ENCODE peak calls at places on chromosomes 2 and 18, in ten cellular contexts. G, A, V, N, R, C, B, U, W and P are unnamed samples.

GRCh38 chr18:9941108-9941507 is 27.3 kb downstream of the VAPA start:
- DNase-seq in N (no peak), A (no peak), U (no peak), G (no peak), W (no peak), V (no peak), R (no peak), C (no peak), B (no peak), P (no peak)

GRCh38 chr18:3665780-3666525 is 216.0 kb downstream of the TGIF1 start:
- DNase-seq in V (peak), W (peak), C (peak), N (peak), U (peak), R (peak), B (peak), A (peak), G (peak), P (peak)

GRCh38 chr2:235501663-235502009 is 7.8 kb downstream of the AGAP1 start:
- DNase-seq in A (no peak), N (no peak), C (no peak), B (no peak), R (no peak), U (no peak), G (peak), V (no peak), W (no peak), P (no peak)

GRCh38 chr2:237025090-237025865 is 60.4 kb upstream of the COPS8 start:
- DNase-seq in W (peak), U (peak), G (no peak), A (no peak), B (peak), R (no peak), V (peak), N (peak), C (peak), P (no peak)

GRCh38 chr2:234771985-234772774 is 179.6 kb upstream of the SH3BP4 start:
- DNase-seq in A (no peak), N (no peak), C (no peak), V (no peak), R (no peak), B (peak), G (no peak), U (peak), W (peak), P (no peak)

GRCh38 chr2:240996161-240996833 is 2.1 kb upstream of the SNED1 start:
- DNase-seq in G (no peak), B (no peak), R (peak), U (no peak), W (no peak), C (no peak), V (peak), N (no peak), A (no peak), P (no peak)

GRCh38 chr2:1653137-1653789 is 91.1 kb downstream of the PXDN start:
- DNase-seq in N (peak), R (no peak), G (no peak), V (peak), B (peak), W (peak), C (peak), A (no peak), U (peak), P (no peak)

GRCh38 chr2:127104881-127105655 is 1.9 kb downstream of the BIN1 start:
- DNase-seq in B (no peak), R (no peak), A (no peak), U (no peak), W (peak), C (no peak), V (no peak), N (no peak), G (peak), P (no peak)

GRCh38 chr2:64787019-64787365 is 133.3 kb upstream of the SERTAD2 start:
- DNase-seq in B (no peak), N (no peak), A (no peak), C (no peak), V (no peak), U (no peak), W (no peak), R (no peak), G (no peak), P (no peak)

GRCh38 chr18:11665146-11665545 is 23.9 kb upstream of the GNAL start:
- DNase-seq in V (no peak), A (no peak), R (no peak), G (no peak), B (no peak), N (no peak), C (no peak), W (no peak), U (no peak), P (no peak)

GRCh38 chr18:46338213-46338612 is 234.0 kb downstream of the HAUS1 start:
- DNase-seq in C (no peak), N (no peak), G (peak), B (no peak), A (peak), V (no peak), W (no peak), R (peak), U (no peak), P (no peak)
- H3K4me3 ChIP-seq in C (no peak), N (no peak), G (peak), B (no peak), A (no peak), V (no peak), W (no peak), R (no peak), U (no peak), P (no peak)

GRCh38 chr18:73715228-73715670 is 432.4 kb downstream of the FBXO15 start:
- DNase-seq in C (no peak), U (peak), N (no peak), G (no peak), V (no peak), W (no peak), B (no peak), R (no peak), A (no peak), P (no peak)
- H3K4me3 ChIP-seq in C (no peak), U (peak), N (no peak), G (no peak), V (no peak), W (no peak), B (no peak), R (no peak), A (no peak), P (no peak)

DNA sequence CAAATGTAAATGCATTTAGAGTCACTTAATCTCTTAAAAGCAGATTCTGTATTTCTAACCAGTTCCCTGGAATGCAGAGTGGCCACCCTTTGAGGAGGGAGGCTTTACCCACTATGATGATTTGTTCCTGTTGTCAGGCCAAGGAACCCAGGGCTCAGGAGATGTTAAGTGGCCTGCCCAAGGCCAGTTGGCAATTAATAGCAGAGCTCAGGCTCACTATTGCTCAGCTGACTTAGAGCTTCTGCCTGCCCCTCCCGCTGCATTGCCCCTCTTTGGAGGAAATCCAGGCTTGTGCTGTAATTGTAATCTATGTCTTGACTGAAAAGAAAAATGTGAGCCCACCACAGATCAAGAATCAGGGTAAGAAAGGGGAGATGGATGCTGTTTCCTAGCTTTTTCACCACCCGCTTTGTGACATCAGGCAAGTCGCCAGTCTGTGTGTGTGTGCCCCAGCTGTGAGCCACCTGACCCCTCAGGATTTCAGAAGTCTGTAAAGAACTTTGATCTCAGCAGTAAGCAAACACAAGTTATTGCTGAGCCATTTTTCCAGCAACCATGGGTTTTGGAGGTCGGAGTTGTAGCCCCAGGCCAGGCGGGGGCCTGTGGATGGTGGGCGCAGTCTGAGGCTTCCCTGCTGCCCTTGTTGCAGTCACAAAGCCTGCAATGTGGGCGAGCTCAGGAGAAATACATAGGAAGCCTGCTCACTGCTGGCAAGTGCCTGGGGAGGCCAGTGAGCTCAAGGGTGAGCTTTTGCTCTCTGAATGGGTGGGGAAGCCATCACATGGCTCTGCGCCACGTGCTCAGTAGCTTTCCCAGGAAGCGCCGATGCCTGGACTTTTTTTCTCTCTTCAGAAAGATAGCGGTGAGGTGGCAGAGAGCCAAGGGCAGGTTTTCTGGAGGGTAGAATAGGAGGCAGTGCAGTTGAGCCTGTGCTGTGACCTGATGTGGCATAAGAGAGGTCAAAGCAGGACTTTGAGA is 6.0 kb downstream of the CABLES1 start:
- DNase-seq in N (no peak), A (no peak), C (peak), V (no peak), W (no peak), U (peak), B (no peak), R (peak), G (no peak), P (no peak)
- H3K4me3 ChIP-seq in N (no peak), A (no peak), C (no peak), V (no peak), W (no peak), U (no peak), B (no peak), R (no peak), G (no peak), P (no peak)

GRCh38 chr2:11340717-11341116 is 3.7 kb downstream of the ROCK2 start:
- DNase-seq in W (no peak), R (no peak), A (no peak), V (no peak), N (no peak), C (no peak), B (no peak), G (no peak), U (no peak), P (no peak)
- H3K4me3 ChIP-seq in W (no peak), R (no peak), A (no peak), V (peak), N (no peak), C (no peak), B (no peak), G (no peak), U (no peak), P (peak)

GRCh38 chr2:20072436-20073158 is 21.2 kb upstream of the LAPTM4A start:
- DNase-seq in C (no peak), N (no peak), G (no peak), B (no peak), R (no peak), V (no peak), W (no peak), A (no peak), U (no peak), P (no peak)
- H3K4me3 ChIP-seq in C (no peak), N (peak), G (no peak), B (no peak), R (no peak), V (no peak), W (peak), A (no peak), U (no peak), P (no peak)

DNA sequence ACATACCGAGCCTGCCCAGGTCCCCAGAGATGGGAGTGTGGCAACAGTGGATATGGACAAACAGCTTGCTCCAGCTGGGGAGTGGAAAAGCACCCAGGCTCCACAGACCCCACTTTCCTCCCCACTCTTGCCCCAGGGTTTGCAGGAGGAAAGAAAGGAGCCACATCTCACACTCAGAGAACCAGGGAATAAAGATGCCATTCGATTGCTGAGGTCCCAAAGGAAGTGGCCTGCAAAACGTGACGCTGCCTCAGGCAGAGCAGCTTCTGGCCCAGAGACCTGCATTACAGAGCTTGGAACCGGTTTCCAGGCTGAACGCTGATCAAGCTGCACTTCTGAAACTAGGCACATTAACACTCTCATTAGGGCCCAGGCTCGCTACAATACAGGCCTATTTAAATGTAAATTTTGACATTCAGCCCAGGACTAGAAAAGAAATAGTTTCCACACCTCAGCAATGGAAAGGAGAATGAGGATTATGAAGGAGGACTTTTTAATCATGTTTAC is 221.5 kb upstream of the RAB6C start:
- DNase-seq in U (no peak), G (no peak), V (no peak), N (no peak), A (peak), B (no peak), R (no peak), W (no peak), C (no peak), P (no peak)
- H3K4me3 ChIP-seq in U (no peak), G (no peak), V (peak), N (no peak), A (peak), B (no peak), R (no peak), W (no peak), C (no peak), P (peak)

DNA sequence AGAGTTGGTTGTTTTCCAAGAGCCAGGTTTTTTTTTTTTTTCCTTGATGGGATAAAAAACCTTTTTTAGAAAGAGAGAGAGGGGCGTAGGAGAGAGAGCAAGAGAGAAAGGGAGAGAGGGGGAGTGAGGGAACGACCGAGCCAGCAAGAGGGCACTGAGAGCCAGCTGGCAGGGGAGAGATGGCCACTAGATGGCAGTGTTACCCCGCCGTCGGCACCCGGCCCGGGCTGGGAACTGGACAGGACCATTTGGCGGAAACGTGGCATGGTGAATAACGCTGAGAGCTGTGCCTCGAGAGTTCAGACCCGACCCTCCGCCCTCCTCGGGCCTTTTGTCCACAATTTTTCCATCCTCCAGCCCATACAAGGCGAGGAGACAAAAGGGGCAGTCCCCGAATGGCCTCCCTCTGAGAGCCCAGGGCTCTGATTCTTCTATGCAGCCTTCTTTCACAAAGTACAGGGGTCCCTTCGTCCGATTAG is 286.7 kb upstream of the VRK2 start:
- DNase-seq in U (peak), V (peak), N (peak), G (peak), B (peak), A (peak), C (peak), W (peak), R (peak), P (no peak)
- H3K4me3 ChIP-seq in U (no peak), V (peak), N (peak), G (peak), B (peak), A (peak), C (peak), W (peak), R (no peak), P (peak)

DNA sequence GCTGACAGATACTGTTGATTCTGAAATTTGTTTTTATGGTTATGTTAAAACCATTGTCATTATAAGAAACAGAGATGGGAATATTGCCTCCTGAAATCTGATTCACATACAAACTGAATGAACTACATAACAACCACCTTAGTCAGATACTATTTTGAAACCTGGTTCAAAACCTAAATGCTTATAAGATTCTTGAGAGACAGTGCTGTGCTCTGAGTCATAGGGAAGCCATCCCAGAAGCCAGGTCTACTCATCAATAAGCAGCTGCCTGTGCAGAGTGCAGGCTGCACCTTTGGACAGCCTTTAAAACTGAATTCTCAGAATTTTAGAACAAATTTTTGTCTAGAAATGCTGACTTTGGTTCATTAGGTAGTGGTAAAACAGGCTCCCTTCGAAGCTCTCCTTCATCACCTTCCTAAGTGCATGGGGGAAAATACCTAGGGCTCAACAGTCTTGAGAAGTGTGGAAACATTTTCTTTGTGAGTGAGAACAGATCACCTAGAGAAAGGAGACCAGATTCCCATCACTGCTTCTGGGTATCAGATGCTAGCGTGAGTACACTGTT is at the start of gene SERPINB7:
- DNase-seq in N (peak), B (peak), V (no peak), A (no peak), W (peak), R (no peak), U (no peak), G (no peak), C (no peak), P (no peak)
- H3K4me3 ChIP-seq in N (no peak), B (no peak), V (no peak), A (no peak), W (no peak), R (no peak), U (no peak), G (no peak), C (no peak), P (no peak)

GRCh38 chr2:60899892-60900249 is 18.5 kb downstream of the REL start:
- DNase-seq in U (no peak), B (no peak), W (no peak), C (no peak), G (no peak), R (no peak), V (no peak), A (no peak), N (no peak), P (no peak)

GRCh38 chr2:60898567-60898966 is 17.2 kb downstream of the REL start:
- DNase-seq in N (no peak), U (no peak), R (no peak), B (no peak), G (no peak), V (no peak), C (no peak), A (no peak), W (no peak), P (no peak)

DNA sequence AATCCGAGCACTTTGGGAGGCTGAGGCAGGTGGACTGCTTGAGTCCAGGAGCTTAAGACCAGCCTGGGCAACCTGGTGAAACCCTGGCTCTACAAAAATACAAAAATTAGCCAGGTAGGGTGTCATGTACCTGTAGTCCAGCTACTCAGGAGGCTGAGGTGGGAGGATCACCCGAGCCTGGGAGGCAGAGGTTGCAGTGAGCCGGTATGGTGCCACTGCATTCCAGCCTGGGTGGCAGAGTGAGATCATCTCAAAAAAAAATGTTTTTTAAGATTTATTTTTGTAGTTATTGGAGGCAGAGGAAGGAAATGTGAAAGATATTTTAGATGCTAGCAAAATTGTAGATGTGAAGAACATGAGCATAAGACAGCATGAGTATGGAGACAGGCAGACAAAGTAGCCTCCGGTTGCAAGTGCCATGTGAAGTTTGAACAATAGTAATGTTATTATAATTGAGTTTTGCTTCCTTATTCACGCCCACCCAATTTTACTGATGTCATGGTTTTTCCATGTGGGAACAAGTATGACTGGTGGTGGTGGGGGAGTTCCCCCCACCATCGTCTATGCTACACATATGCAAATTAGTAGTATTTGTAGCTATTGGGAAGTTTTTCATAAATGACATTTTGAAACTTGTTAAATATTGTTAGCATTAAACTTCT is 18.0 kb downstream of the REL start:
- DNase-seq in V (no peak), A (no peak), W (no peak), B (no peak), C (no peak), G (no peak), N (no peak), U (no peak), R (no peak), P (no peak)
- H3K4me3 ChIP-seq in V (no peak), A (no peak), W (no peak), B (no peak), C (no peak), G (no peak), N (no peak), U (no peak), R (no peak), P (no peak)

GRCh38 chr2:88673363-88673762 is 18.1 kb upstream of the RPIA start:
- DNase-seq in G (no peak), R (no peak), A (no peak), W (no peak), N (no peak), C (no peak), U (no peak), B (no peak), V (no peak), P (no peak)
- H3K4me3 ChIP-seq in G (no peak), R (no peak), A (no peak), W (no peak), N (no peak), C (no peak), U (no peak), B (no peak), V (no peak), P (no peak)